ENCODE peak calls at places on chromosomes 11 and 22, in ten cellular contexts. W is fibroblast of mammary gland, T is PC-3, V is stomach, R is neural progenitor cell, F is Caco-2, K is AG04450, Q is GM13977, Z is activated B cell treated with CpG ODN at 0.5 μM for 24 hours, Y is A549. X is an unnamed sample.
A peak's percentile ranks its signal among the peaks of the same experiment; 100 is the strongest.

GRCh38 chr11:68963779-68964178 is 17.0 kb downstream of the MRGPRD start:
- DNase-seq in T (no peak), Q (no peak), F (no peak), K (no peak), R (no peak), V (no peak), Z (no peak), W (no peak), Y (no peak), X (no peak)

GRCh38 chr22:22082229-22082835 is 99.7 kb upstream of the TOP3B start:
- DNase-seq in Y (no peak), V (no peak), F (no peak), Q (no peak), T (no peak), K (no peak), W (no peak), R (no peak), Z (no peak), X (no peak)

GRCh38 chr11:67507242-67507890 is 596 bp downstream of the CDK2AP2 start:
- DNase-seq in Y (peak; percentile 54), V (peak; percentile 82), K (peak; percentile 29), W (peak; percentile 74), Q (no peak), Z (no peak), F (no peak), R (peak; percentile 83), T (peak; percentile 82), X (no peak)

GRCh38 chr22:39205344-39206021 is 39.3 kb downstream of the PDGFB start:
- DNase-seq in Q (no peak), Z (no peak), R (no peak), W (peak; percentile 75), T (peak; percentile 82), F (no peak), Y (peak; percentile 76), K (no peak), V (no peak), X (no peak)

GRCh38 chr22:26398741-26399153 is 30.3 kb upstream of the ASPHD2 start:
- DNase-seq in T (peak; percentile 68), Q (peak; percentile 55), F (peak; percentile 54), Y (peak; percentile 41), V (peak; percentile 55), W (peak; percentile 78), R (peak; percentile 77), K (peak; percentile 8), Z (peak; percentile 21), X (peak; percentile 63)

GRCh38 chr11:43904737-43905515 is 24.3 kb downstream of the ALKBH3 start:
- DNase-seq in Q (no peak), V (no peak), Y (no peak), T (no peak), R (no peak), W (peak; percentile 82), Z (no peak), K (no peak), F (no peak), X (no peak)

GRCh38 chr11:86934263-86934932 is 20.8 kb downstream of the FZD4 start:
- DNase-seq in Z (no peak), T (peak; percentile 37), K (no peak), V (no peak), W (no peak), Y (no peak), F (no peak), Q (no peak), R (no peak), X (no peak)

GRCh38 chr22:45968751-45969413 is 8.1 kb downstream of the WNT7B start:
- DNase-seq in V (no peak), T (peak; percentile 94), Y (peak; percentile 77), W (peak; percentile 91), Z (no peak), K (peak; percentile 66), R (no peak), Q (no peak), F (no peak), X (no peak)

GRCh38 chr11:12242071-12242672 is 131.8 kb downstream of the MICAL2 start:
- DNase-seq in F (no peak), Q (no peak), K (no peak), T (no peak), Y (no peak), V (no peak), Z (no peak), W (no peak), R (no peak), X (no peak)

GRCh38 chr22:41501209-41501608 is 32.3 kb downstream of the ACO2 start:
- DNase-seq in Y (peak; percentile 33), Z (no peak), W (no peak), T (no peak), K (no peak), Q (peak; percentile 58), F (no peak), R (peak; percentile 44), V (no peak), X (no peak)
- TF ChIP-seq CTCF in Y (peak; percentile 20), Z (no peak), W (peak; percentile 25), T (peak; percentile 35), K (no peak), Q (peak; percentile 39), F (no peak), R (peak; percentile 43), V (no peak), X (no peak)

DNA sequence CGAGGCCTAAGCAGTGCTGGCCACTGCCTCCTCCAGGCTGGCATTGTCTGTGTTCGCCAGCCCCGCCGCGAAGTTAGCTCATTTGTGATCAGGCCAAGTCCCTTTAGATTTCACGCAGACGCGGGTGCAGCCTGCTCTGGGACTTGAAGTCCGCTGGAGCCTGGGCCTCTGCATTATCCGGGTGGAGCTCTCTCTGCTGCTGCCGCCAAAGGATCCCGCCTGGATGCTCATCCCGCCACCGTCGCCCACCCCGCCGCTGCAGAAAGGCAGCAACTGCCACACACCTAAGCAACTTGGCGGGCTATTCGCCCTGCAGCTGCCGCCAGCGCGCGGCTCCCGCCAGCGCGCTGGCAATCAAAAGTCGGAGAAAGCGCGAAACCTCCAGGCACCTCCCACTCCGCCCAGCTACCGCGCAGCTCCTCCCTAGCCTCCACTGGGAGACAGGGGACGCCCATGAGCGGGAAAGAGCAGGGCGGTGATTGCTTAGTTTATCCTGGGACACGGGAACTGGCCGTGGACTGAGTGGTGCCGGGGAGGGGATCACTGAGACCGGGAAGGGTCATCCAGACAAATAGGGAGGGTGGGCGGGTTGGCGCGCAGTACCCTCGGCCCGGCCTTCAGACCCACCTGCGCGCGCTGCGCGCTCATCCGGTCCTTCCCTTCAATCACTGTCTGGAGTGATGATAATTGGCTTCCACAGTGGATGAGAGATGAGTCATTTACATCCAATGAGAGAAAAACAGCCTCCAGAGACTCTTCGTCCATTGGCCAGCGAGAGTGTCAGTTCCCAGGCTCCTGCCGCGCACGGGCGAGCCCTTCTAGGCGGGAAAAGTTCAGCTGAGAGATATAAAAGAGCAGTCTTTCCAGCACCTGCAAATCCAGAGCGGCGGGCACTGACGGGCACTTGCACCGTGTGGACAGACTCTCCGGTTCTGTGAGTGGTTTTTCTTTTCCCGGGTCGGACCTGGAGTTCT is at the start of gene FAM111B:
- DNase-seq in K (peak; percentile 60), Q (peak; percentile 83), T (peak; percentile 98), V (peak; percentile 86), F (peak; percentile 94), Z (peak; percentile 43), R (peak; percentile 91), W (peak; percentile 93), Y (peak; percentile 89), X (peak; percentile 55)
- TF ChIP-seq CTCF in K (peak; percentile 18), Q (no peak), T (no peak), V (no peak), F (no peak), Z (no peak), R (no peak), W (no peak), Y (no peak), X (no peak)

GRCh38 chr22:17120281-17120680 is 879 bp downstream of the TMEM121B start:
- DNase-seq in T (no peak), F (peak; percentile 88), V (peak; percentile 51), K (no peak), Q (peak; percentile 81), Y (no peak), W (peak; percentile 26), Z (peak; percentile 44), R (peak; percentile 95), X (peak; percentile 86)

GRCh38 chr22:17120711-17121234 is 387 bp downstream of the TMEM121B start:
- DNase-seq in R (peak; percentile 76), Q (no peak), T (no peak), V (no peak), Y (no peak), K (no peak), F (no peak), Z (no peak), W (no peak), X (peak; percentile 28)

GRCh38 chr22:17117890-17118289 is 3.3 kb downstream of the TMEM121B start:
- DNase-seq in Y (no peak), T (no peak), V (no peak), R (no peak), W (no peak), K (no peak), Q (no peak), F (no peak), Z (no peak), X (no peak)

GRCh38 chr22:17118342-17118741 is 2.8 kb downstream of the TMEM121B start:
- DNase-seq in W (no peak), Q (no peak), Z (no peak), Y (no peak), F (no peak), K (no peak), V (no peak), T (no peak), R (no peak), X (no peak)

GRCh38 chr22:17119481-17120202 is 1.5 kb downstream of the TMEM121B start:
- DNase-seq in K (no peak), T (peak; percentile 3), Z (no peak), Y (no peak), Q (no peak), F (no peak), R (peak; percentile 69), V (no peak), W (peak; percentile 30), X (peak; percentile 67)
- TF ChIP-seq CTCF in K (no peak), T (peak; percentile 33), Z (no peak), Y (peak; percentile 10), Q (peak; percentile 30), F (no peak), R (peak; percentile 50), V (no peak), W (peak; percentile 16), X (peak; percentile 70)

GRCh38 chr11:26319906-26320305 is 12.0 kb upstream of the ANO3 start:
- DNase-seq in K (no peak), R (peak; percentile 55), T (no peak), V (no peak), Q (no peak), F (no peak), W (peak; percentile 29), Z (no peak), Y (no peak), X (no peak)

GRCh38 chr11:26326793-26327400 is 5.0 kb upstream of the ANO3 start:
- DNase-seq in Y (no peak), T (peak; percentile 32), K (no peak), V (no peak), W (no peak), Z (no peak), R (no peak), F (no peak), Q (no peak), X (no peak)

GRCh38 chr11:26322335-26323067 is 9.4 kb upstream of the ANO3 start:
- DNase-seq in Z (no peak), T (no peak), V (no peak), W (no peak), Q (no peak), K (no peak), F (no peak), R (no peak), Y (no peak), X (no peak)

GRCh38 chr11:26324270-26324669 is 7.7 kb upstream of the ANO3 start:
- DNase-seq in Y (no peak), W (no peak), R (no peak), Q (no peak), K (no peak), T (no peak), F (no peak), Z (no peak), V (no peak), X (no peak)

GRCh38 chr11:26323837-26324236 is 8.1 kb upstream of the ANO3 start:
- DNase-seq in Q (no peak), W (no peak), F (no peak), Z (no peak), R (no peak), Y (no peak), V (no peak), T (no peak), K (no peak), X (no peak)
- TF ChIP-seq CTCF in Q (no peak), W (no peak), F (no peak), Z (no peak), R (no peak), Y (no peak), V (no peak), T (no peak), K (no peak), X (no peak)

X was measured in endothelial cell.